ENCODE peak calls at places on chromosome 6, in four cellular contexts. One of them, this sample, is unnamed. For H3K4me1, the result is how much of the 10 kb centered on the place peaks cover.

GRCh38 chr6:118812972-118813371 is 81.0 kb upstream of the ASF1A start:
- DNase-seq in testis: no peak
- DNase-seq in left ventricle myocardium inferior: no peak
- DNase-seq in A549: no peak
- DNase-seq in this sample: no peak

GRCh38 chr6:37536462-37537225 is 37.0 kb upstream of the CCDC167 start:
- DNase-seq in testis: no peak
- DNase-seq in left ventricle myocardium inferior: no peak
- DNase-seq in A549: no peak
- DNase-seq in this sample: peak

GRCh38 chr6:144434308-144434990 is 149.3 kb downstream of the UTRN start:
- DNase-seq in testis: no peak
- DNase-seq in left ventricle myocardium inferior: no peak
- DNase-seq in A549: no peak
- DNase-seq in this sample: no peak

GRCh38 chr6:4732691-4733315 is 43.4 kb upstream of the CDYL start:
- DNase-seq in testis: peak
- DNase-seq in left ventricle myocardium inferior: peak
- DNase-seq in A549: peak
- DNase-seq in this sample: peak

GRCh38 chr6:56890683-56891429 is 64.1 kb upstream of the BEND6 start:
- DNase-seq in testis: no peak
- DNase-seq in left ventricle myocardium inferior: no peak
- DNase-seq in A549: peak
- DNase-seq in this sample: no peak

GRCh38 chr6:109008537-109008950 is 86.1 kb downstream of the SESN1 start:
- DNase-seq in testis: no peak
- DNase-seq in left ventricle myocardium inferior: no peak
- DNase-seq in A549: no peak
- DNase-seq in this sample: peak

GRCh38 chr6:43838276-43839036 is 68.4 kb downstream of the VEGFA start:
- DNase-seq in testis: peak
- DNase-seq in left ventricle myocardium inferior: peak
- DNase-seq in A549: peak
- DNase-seq in this sample: peak

GRCh38 chr6:12474167-12475140 is 184.3 kb downstream of the EDN1 start:
- DNase-seq in testis: no peak
- DNase-seq in left ventricle myocardium inferior: no peak
- DNase-seq in A549: no peak
- DNase-seq in this sample: peak

GRCh38 chr6:28729501-28730402 is 194.0 kb downstream of the TRIM27 start:
- DNase-seq in testis: no peak
- DNase-seq in left ventricle myocardium inferior: no peak
- DNase-seq in A549: peak
- DNase-seq in this sample: no peak

GRCh38 chr6:14447240-14447639 is 329.7 kb downstream of the CD83 start:
- DNase-seq in testis: no peak
- DNase-seq in left ventricle myocardium inferior: no peak
- DNase-seq in A549: no peak
- DNase-seq in this sample: no peak

GRCh38 chr6:111646942-111647341 is 41.3 kb upstream of the TRAF3IP2 start:
- DNase-seq in testis: peak
- DNase-seq in left ventricle myocardium inferior: peak
- DNase-seq in A549: no peak
- DNase-seq in this sample: no peak

GRCh38 chr6:139904158-139904533 is 529.7 kb upstream of the CITED2 start:
- DNase-seq in testis: no peak
- DNase-seq in left ventricle myocardium inferior: no peak
- DNase-seq in A549: no peak
- DNase-seq in this sample: no peak

GRCh38 chr6:2737885-2738284 is 12.8 kb downstream of the MYLK4 start:
- DNase-seq in testis: no peak
- DNase-seq in left ventricle myocardium inferior: no peak
- DNase-seq in A549: no peak
- DNase-seq in this sample: no peak

GRCh38 chr6:143860111-143860510 is 4.2 kb upstream of the ZC2HC1B start:
- DNase-seq in testis: no peak
- DNase-seq in left ventricle myocardium inferior: no peak
- DNase-seq in A549: no peak
- DNase-seq in this sample: no peak

GRCh38 chr6:19325335-19325789 is 511.8 kb upstream of the ID4 start:
- DNase-seq in testis: no peak
- DNase-seq in left ventricle myocardium inferior: no peak
- DNase-seq in A549: no peak
- DNase-seq in this sample: no peak

GRCh38 chr6:41271901-41272395 is 14.5 kb downstream of the TREM1 start:
- DNase-seq in testis: peak
- DNase-seq in left ventricle myocardium inferior: peak
- DNase-seq in A549: no peak
- DNase-seq in this sample: no peak

GRCh38 chr6:25968769-25969168 is 6.2 kb downstream of the TRIM38 start:
- DNase-seq in testis: no peak
- DNase-seq in left ventricle myocardium inferior: no peak
- DNase-seq in A549: no peak
- DNase-seq in this sample: no peak

GRCh38 chr6:19024737-19025136 is 637.6 kb downstream of the RNF144B start:
- DNase-seq in testis: peak
- DNase-seq in left ventricle myocardium inferior: no peak
- DNase-seq in A549: peak
- DNase-seq in this sample: peak

GRCh38 chr6:46367365-46367764 is 123.9 kb downstream of the RCAN2 start:
- DNase-seq in testis: no peak
- DNase-seq in left ventricle myocardium inferior: no peak
- DNase-seq in A549: no peak
- DNase-seq in this sample: no peak

GRCh38 chr6:152948150-152948768 is 34.6 kb downstream of the FBXO5 start:
- DNase-seq in testis: no peak
- DNase-seq in left ventricle myocardium inferior: no peak
- DNase-seq in A549: peak
- DNase-seq in this sample: peak

GRCh38 chr6:56345539-56346090 is 98.2 kb upstream of the COL21A1 start:
- DNase-seq in testis: no peak
- DNase-seq in left ventricle myocardium inferior: no peak
- DNase-seq in A549: no peak
- DNase-seq in this sample: no peak

GRCh38 chr6:137799950-137800568 is 67.0 kb upstream of the TNFAIP3 start:
- DNase-seq in testis: peak
- DNase-seq in left ventricle myocardium inferior: no peak
- DNase-seq in A549: peak
- DNase-seq in this sample: peak

GRCh38 chr6:12008366-12009179 is 3.5 kb upstream of the HIVEP1 start:
- DNase-seq in testis: peak
- DNase-seq in left ventricle myocardium inferior: peak
- DNase-seq in A549: peak
- DNase-seq in this sample: peak

GRCh38 chr6:71386215-71386614 is 97.6 kb downstream of the OGFRL1 start:
- DNase-seq in testis: no peak
- DNase-seq in left ventricle myocardium inferior: no peak
- DNase-seq in A549: no peak
- DNase-seq in this sample: no peak
- H3K4me1 ChIP-seq in testis: under half
- H3K4me1 ChIP-seq in left ventricle myocardium inferior: half or more
- H3K4me1 ChIP-seq in A549: half or more
- H3K4me1 ChIP-seq in this sample: under half

DNA sequence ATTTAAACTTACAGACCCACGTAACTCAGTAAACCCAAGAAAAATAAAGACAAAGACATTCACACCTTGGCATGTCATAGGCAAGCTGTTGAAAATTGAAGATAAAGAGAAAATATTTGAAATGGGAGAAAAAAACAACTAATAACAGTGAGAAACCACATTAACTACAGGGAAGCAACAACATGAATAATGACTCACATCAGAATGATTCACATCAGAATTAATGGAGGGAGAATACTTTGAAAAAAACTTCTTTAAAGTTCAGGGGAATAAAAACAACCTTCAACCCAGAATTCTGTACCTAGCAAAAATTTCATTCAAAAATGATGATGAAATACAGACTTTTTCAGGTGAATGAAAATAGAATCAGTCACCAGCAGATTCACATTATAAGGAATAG is 32.9 kb upstream of the SLC22A3 start:
- DNase-seq in testis: no peak
- DNase-seq in left ventricle myocardium inferior: no peak
- DNase-seq in A549: no peak
- DNase-seq in this sample: no peak
- H3K27ac ChIP-seq in testis: no peak
- H3K27ac ChIP-seq in left ventricle myocardium inferior: no peak
- H3K27ac ChIP-seq in A549: no peak
- H3K27ac ChIP-seq in this sample: no peak

DNA sequence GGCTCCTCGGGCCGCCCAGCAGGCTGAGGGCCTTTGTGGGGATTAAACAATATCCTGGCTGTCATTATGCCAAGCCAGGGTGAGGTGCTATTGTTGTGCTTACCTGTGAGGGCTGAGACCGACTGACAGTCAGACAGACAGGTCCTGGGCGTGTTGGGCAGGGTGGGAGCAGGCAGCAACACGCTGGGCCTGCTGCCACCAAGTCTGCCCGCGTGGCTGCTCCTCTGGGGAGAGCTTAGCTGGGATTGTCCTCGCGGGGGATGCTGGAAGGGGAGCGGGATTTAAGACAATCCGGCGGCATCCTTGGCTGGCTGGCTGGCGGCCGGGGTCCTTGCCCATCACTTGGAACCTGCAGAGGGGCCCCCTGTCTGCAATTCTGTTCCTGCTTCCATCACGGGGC is 20.0 kb downstream of the ITPR3 start:
- DNase-seq in testis: no peak
- DNase-seq in left ventricle myocardium inferior: no peak
- DNase-seq in A549: no peak
- DNase-seq in this sample: no peak
- TF ChIP-seq CTCF in testis: no peak
- TF ChIP-seq CTCF in left ventricle myocardium inferior: no peak
- TF ChIP-seq CTCF in A549: no peak
- TF ChIP-seq CTCF in this sample: no peak

GRCh38 chr6:167096991-167097390 is 25.9 kb upstream of the CCR6 start:
- DNase-seq in testis: no peak
- DNase-seq in left ventricle myocardium inferior: no peak
- DNase-seq in A549: no peak
- DNase-seq in this sample: no peak

GRCh38 chr6:167097770-167098169 is 25.1 kb upstream of the CCR6 start:
- DNase-seq in testis: no peak
- DNase-seq in left ventricle myocardium inferior: no peak
- DNase-seq in A549: no peak
- DNase-seq in this sample: no peak

GRCh38 chr6:167099707-167100106 is 23.2 kb upstream of the CCR6 start:
- DNase-seq in testis: no peak
- DNase-seq in left ventricle myocardium inferior: no peak
- DNase-seq in A549: no peak
- DNase-seq in this sample: no peak

GRCh38 chr6:167100241-167100674 is 22.6 kb upstream of the CCR6 start:
- DNase-seq in testis: no peak
- DNase-seq in left ventricle myocardium inferior: no peak
- DNase-seq in A549: no peak
- DNase-seq in this sample: no peak

GRCh38 chr6:167098825-167099225 is 24.1 kb upstream of the CCR6 start:
- DNase-seq in testis: no peak
- DNase-seq in left ventricle myocardium inferior: no peak
- DNase-seq in A549: no peak
- DNase-seq in this sample: no peak
- H3K4me1 ChIP-seq in testis: under half
- H3K4me1 ChIP-seq in left ventricle myocardium inferior: under half
- H3K4me1 ChIP-seq in A549: under half
- H3K4me1 ChIP-seq in this sample: under half

GRCh38 chr6:10541591-10541990 is 20.4 kb downstream of the GCNT2 start:
- DNase-seq in testis: no peak
- DNase-seq in left ventricle myocardium inferior: no peak
- DNase-seq in A549: no peak
- DNase-seq in this sample: no peak
- H3K27ac ChIP-seq in testis: no peak
- H3K27ac ChIP-seq in left ventricle myocardium inferior: peak
- H3K27ac ChIP-seq in A549: no peak
- H3K27ac ChIP-seq in this sample: peak

GRCh38 chr6:116111552-116112528 is 11.2 kb downstream of the NT5DC1 start:
- DNase-seq in testis: peak
- DNase-seq in left ventricle myocardium inferior: no peak
- DNase-seq in A549: peak
- DNase-seq in this sample: peak
- TF ChIP-seq CTCF in testis: no peak
- TF ChIP-seq CTCF in left ventricle myocardium inferior: peak
- TF ChIP-seq CTCF in A549: peak
- TF ChIP-seq CTCF in this sample: peak

GRCh38 chr6:35425284-35425683 is 26.9 kb upstream of the FANCE start:
- DNase-seq in testis: no peak
- DNase-seq in left ventricle myocardium inferior: no peak
- DNase-seq in A549: no peak
- DNase-seq in this sample: peak

GRCh38 chr6:35419431-35419830 is 32.7 kb upstream of the FANCE start:
- DNase-seq in testis: no peak
- DNase-seq in left ventricle myocardium inferior: no peak
- DNase-seq in A549: peak
- DNase-seq in this sample: peak

GRCh38 chr6:35415065-35415880 is 36.9 kb upstream of the FANCE start:
- DNase-seq in testis: peak
- DNase-seq in left ventricle myocardium inferior: peak
- DNase-seq in A549: peak
- DNase-seq in this sample: peak

GRCh38 chr6:35417979-35418661 is 34.0 kb upstream of the FANCE start:
- DNase-seq in testis: no peak
- DNase-seq in left ventricle myocardium inferior: no peak
- DNase-seq in A549: no peak
- DNase-seq in this sample: no peak

GRCh38 chr6:35419961-35420360 is 32.2 kb upstream of the FANCE start:
- DNase-seq in testis: no peak
- DNase-seq in left ventricle myocardium inferior: no peak
- DNase-seq in A549: no peak
- DNase-seq in this sample: no peak
- H3K4me1 ChIP-seq in testis: under half
- H3K4me1 ChIP-seq in left ventricle myocardium inferior: under half
- H3K4me1 ChIP-seq in A549: under half
- H3K4me1 ChIP-seq in this sample: under half